ENCODE peak calls at places on chromosomes 16 and 17, in four cellular contexts. Y, A, H and N are unnamed samples.

GRCh38 chr16:64469351-64469750 is 652.5 kb downstream of the CDH11 start:
- DNase-seq in Y (no peak), A (no peak), H (no peak), N (no peak)

GRCh38 chr16:53123753-53124152 is 69.0 kb downstream of the CHD9 start:
- DNase-seq in Y (no peak), A (no peak), H (no peak), N (no peak)

GRCh38 chr16:78175287-78175686 is 75.8 kb downstream of the WWOX start:
- DNase-seq in Y (no peak), A (no peak), H (no peak), N (no peak)

GRCh38 chr17:14316131-14316854 is 15.4 kb downstream of the HS3ST3B1 start:
- DNase-seq in Y (peak), A (no peak), H (no peak), N (no peak)

GRCh38 chr17:47615766-47616424 is 33.8 kb upstream of the KPNB1 start:
- DNase-seq in Y (peak), A (no peak), H (peak), N (peak)

GRCh38 chr17:31226373-31226772 is 70.7 kb downstream of the OMG start:
- DNase-seq in Y (no peak), A (no peak), H (no peak), N (no peak)

GRCh38 chr16:50139580-50139979 is 13.5 kb upstream of the TENT4B start:
- DNase-seq in Y (no peak), A (no peak), H (no peak), N (no peak)

GRCh38 chr17:69423450-69423849 is 9.0 kb downstream of the MAP2K6 start:
- DNase-seq in Y (no peak), A (no peak), H (no peak), N (no peak)

GRCh38 chr16:57997528-57998265 is 2.8 kb downstream of the ZNF319 start:
- DNase-seq in Y (no peak), A (no peak), H (no peak), N (no peak)

GRCh38 chr16:12341423-12341822 is 364.9 kb downstream of the SNX29 start:
- DNase-seq in Y (peak), A (no peak), H (no peak), N (peak)

GRCh38 chr17:28327031-28327607 is 8.1 kb downstream of the TMEM97 start:
- DNase-seq in Y (no peak), A (no peak), H (no peak), N (no peak)

GRCh38 chr16:57743886-57744645 is 8.5 kb downstream of the KATNB1 start:
- DNase-seq in Y (no peak), A (no peak), H (no peak), N (no peak)

GRCh38 chr16:85988306-85988705 is 89.3 kb downstream of the IRF8 start:
- DNase-seq in Y (no peak), A (no peak), H (no peak), N (no peak)

GRCh38 chr17:63842540-63843386 is at the start of gene SMARCD2:
- DNase-seq in Y (peak), A (peak), H (peak), N (peak)

GRCh38 chr16:57284206-57284951 is at the start of gene PLLP:
- DNase-seq in Y (no peak), A (no peak), H (peak), N (peak)

GRCh38 chr17:3472137-3472536 is 518 bp upstream of the SPATA22 start:
- DNase-seq in Y (no peak), A (no peak), H (no peak), N (no peak)

GRCh38 chr17:3695129-3695722 is 729 bp downstream of the P2RX5 start:
- DNase-seq in Y (no peak), A (no peak), H (no peak), N (no peak)

GRCh38 chr17:47879028-47879585 is 16.9 kb upstream of the SP2 start:
- DNase-seq in Y (no peak), A (no peak), H (peak), N (no peak)

GRCh38 chr16:47392114-47392513 is 68.7 kb downstream of the ITFG1 start:
- DNase-seq in Y (peak), A (no peak), H (no peak), N (no peak)

GRCh38 chr16:85077576-85078125 is 34.6 kb downstream of the CIBAR2 start:
- DNase-seq in Y (no peak), A (no peak), H (no peak), N (no peak)

GRCh38 chr17:6435968-6436367 is 1.0 kb upstream of the AIPL1 start:
- DNase-seq in Y (peak), A (no peak), H (peak), N (peak)

GRCh38 chr17:47239663-47240374 is 13.8 kb upstream of the ITGB3 start:
- DNase-seq in Y (no peak), A (no peak), H (peak), N (peak)

GRCh38 chr17:47742319-47743181 is 9.5 kb downstream of the TBX21 start:
- DNase-seq in Y (peak), A (no peak), H (peak), N (no peak)

GRCh38 chr17:55093358-55093757 is 124.8 kb downstream of the STXBP4 start:
- DNase-seq in Y (no peak), A (no peak), H (no peak), N (no peak)

GRCh38 chr17:32627233-32628008 is 140.6 kb downstream of the CDK5R1 start:
- DNase-seq in Y (no peak), A (peak), H (no peak), N (no peak)

GRCh38 chr17:28747046-28747691 is 3.4 kb downstream of the TRAF4 start:
- DNase-seq in Y (no peak), A (no peak), H (peak), N (no peak)

GRCh38 chr17:67833946-67834631 is 8.8 kb downstream of the BPTF start:
- DNase-seq in Y (no peak), A (no peak), H (peak), N (no peak)

GRCh38 chr17:231966-232807 is 50.7 kb upstream of the DOC2B start:
- DNase-seq in Y (no peak), A (no peak), H (no peak), N (no peak)

GRCh38 chr17:68906638-68907037 is 48.6 kb downstream of the ABCA8 start:
- DNase-seq in Y (peak), A (no peak), H (peak), N (no peak)

GRCh38 chr16:23380501-23380951 is 72.5 kb downstream of the COG7 start:
- DNase-seq in Y (no peak), A (no peak), H (no peak), N (no peak)

GRCh38 chr16:23491490-23492391 is 18.6 kb downstream of the GGA2 start:
- DNase-seq in Y (no peak), A (no peak), H (no peak), N (no peak)

GRCh38 chr17:39622380-39623006 is 4.3 kb upstream of the PPP1R1B start:
- DNase-seq in Y (no peak), A (no peak), H (no peak), N (peak)

GRCh38 chr16:68200120-68200783 is 35.7 kb downstream of the ESRP2 start:
- DNase-seq in Y (no peak), A (no peak), H (no peak), N (peak)

GRCh38 chr16:47726031-47726675 is 265.0 kb downstream of the PHKB start:
- DNase-seq in Y (peak), A (no peak), H (no peak), N (no peak)

GRCh38 chr17:67481808-67482207 is 104.7 kb downstream of the PITPNC1 start:
- DNase-seq in Y (no peak), A (no peak), H (no peak), N (no peak)

GRCh38 chr17:42677921-42678781 is 1.4 kb upstream of the PLEKHH3 start:
- DNase-seq in Y (peak), A (no peak), H (peak), N (peak)

GRCh38 chr17:29563816-29564215 is 3.0 kb downstream of the ABHD15 start:
- DNase-seq in Y (no peak), A (no peak), H (no peak), N (no peak)

GRCh38 chr17:57033296-57033695 is 51.8 kb upstream of the AKAP1 start:
- DNase-seq in Y (no peak), A (no peak), H (no peak), N (no peak)

GRCh38 chr17:19386974-19387920 is at the start of gene MFAP4:
- DNase-seq in Y (no peak), A (no peak), H (no peak), N (no peak)

GRCh38 chr17:64277831-64278562 is 14.9 kb upstream of the TEX2 start:
- DNase-seq in Y (no peak), A (no peak), H (no peak), N (no peak)

DNA sequence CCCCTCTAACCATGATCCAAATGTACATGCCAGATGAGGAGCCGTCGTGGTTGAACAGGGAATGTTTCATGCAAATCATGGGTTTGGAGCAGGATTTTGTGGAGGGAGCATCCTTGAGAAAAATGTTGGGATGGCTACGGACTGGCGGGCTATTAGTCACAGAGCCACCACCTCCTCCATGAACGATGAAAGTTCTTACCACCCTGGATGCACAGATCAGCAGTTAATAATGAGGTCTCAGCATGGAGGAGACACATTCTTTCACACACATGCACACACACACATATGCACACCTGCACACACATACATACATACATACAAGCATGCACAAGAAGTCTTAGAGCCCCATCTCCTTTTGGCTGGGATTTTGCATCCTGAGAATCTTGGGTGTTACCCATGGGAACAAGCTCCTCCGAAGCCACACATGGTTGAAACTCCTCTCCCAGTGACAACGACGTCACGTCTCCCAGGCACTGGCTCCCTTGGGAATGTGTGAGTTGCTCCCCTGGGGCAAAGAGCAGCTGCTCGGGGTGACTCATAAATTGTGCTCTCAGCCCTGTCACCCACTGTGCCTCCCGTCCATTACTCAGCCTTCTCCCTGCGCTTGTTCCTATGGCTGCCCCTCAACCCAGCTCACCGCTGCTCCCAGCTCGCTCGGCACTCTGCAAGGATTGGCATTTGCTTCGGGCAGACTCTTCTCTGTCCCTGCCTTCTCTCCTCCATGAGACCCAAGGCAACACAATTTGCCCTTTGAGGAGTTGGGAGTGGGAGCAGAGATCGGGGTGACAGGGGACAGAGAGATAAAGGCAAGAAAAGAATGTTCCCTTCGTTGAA is 344.6 kb downstream of the SOX9 start:
- DNase-seq in Y (peak), A (no peak), H (no peak), N (peak)
- TF ChIP-seq RFX5 in Y (peak), A (no peak), H (no peak), N (peak)

GRCh38 chr17:78805301-78805700 is 23.2 kb upstream of the CYTH1 start:
- DNase-seq in Y (no peak), A (no peak), H (no peak), N (no peak)
- TF ChIP-seq PHF8 in Y (no peak), A (no peak), H (no peak), N (no peak)

GRCh38 chr17:36593651-36594316 is 2.1 kb downstream of the DHRS11 start:
- DNase-seq in Y (no peak), A (no peak), H (no peak), N (no peak)
- H3K4me3 ChIP-seq in Y (no peak), A (peak), H (no peak), N (no peak)

GRCh38 chr17:81733507-81734404 is 21.7 kb downstream of the SLC25A10 start:
- DNase-seq in Y (peak), A (no peak), H (peak), N (peak)
- TF ChIP-seq RFX5 in Y (peak), A (no peak), H (no peak), N (no peak)

GRCh38 chr17:4901108-4901647 is 1.7 kb downstream of the CHRNE start:
- DNase-seq in Y (no peak), A (no peak), H (no peak), N (no peak)

GRCh38 chr17:4898351-4898750 is 985 bp upstream of the C17orf107 start:
- DNase-seq in Y (no peak), A (no peak), H (no peak), N (no peak)

GRCh38 chr17:4900231-4901107 is 1.1 kb downstream of the C17orf107 start:
- DNase-seq in Y (no peak), A (no peak), H (no peak), N (no peak)

GRCh38 chr17:4898927-4899326 is 409 bp upstream of the C17orf107 start:
- DNase-seq in Y (no peak), A (no peak), H (no peak), N (no peak)

GRCh38 chr17:4899341-4900230 is at the start of gene C17orf107:
- DNase-seq in Y (no peak), A (no peak), H (no peak), N (no peak)
- TF ChIP-seq PHF8 in Y (no peak), A (no peak), H (no peak), N (no peak)

GRCh38 chr17:17921192-17922082 is 50.8 kb downstream of the TOM1L2 start:
- DNase-seq in Y (peak), A (peak), H (peak), N (peak)
- H3K4me3 ChIP-seq in Y (peak), A (no peak), H (no peak), N (no peak)